ENCODE peak calls at places on chromosomes 7 and 10, in four cellular contexts. One of them, this sample, is unnamed.

GRCh38 chr7:113013761-113014449 is 72.7 kb downstream of the GPR85 start:
- DNase-seq in NCI-H1105: no peak
- DNase-seq in neural crest cell: no peak
- DNase-seq in breast epithelium: no peak
- DNase-seq in this sample: no peak

GRCh38 chr10:3104251-3104918 is 37.0 kb downstream of the PFKP start:
- DNase-seq in breast epithelium: no peak
- DNase-seq in NCI-H1105: no peak
- DNase-seq in neural crest cell: no peak
- DNase-seq in this sample: no peak

GRCh38 chr7:117188949-117189348 is 133.9 kb downstream of the WNT2 start:
- DNase-seq in breast epithelium: no peak
- DNase-seq in NCI-H1105: no peak
- DNase-seq in neural crest cell: no peak
- DNase-seq in this sample: no peak

GRCh38 chr10:11573497-11573896 is 38.0 kb downstream of the USP6NL start:
- DNase-seq in NCI-H1105: no peak
- DNase-seq in neural crest cell: no peak
- DNase-seq in breast epithelium: no peak
- DNase-seq in this sample: no peak

GRCh38 chr10:11186330-11186729 is 168.7 kb downstream of the CELF2 start:
- DNase-seq in NCI-H1105: no peak
- DNase-seq in breast epithelium: no peak
- DNase-seq in neural crest cell: no peak
- DNase-seq in this sample: no peak

GRCh38 chr10:112919721-112920120 is 30.3 kb upstream of the TCF7L2 start:
- DNase-seq in breast epithelium: no peak
- DNase-seq in NCI-H1105: no peak
- DNase-seq in neural crest cell: no peak
- DNase-seq in this sample: no peak

GRCh38 chr7:1489336-1489735 is 14.9 kb downstream of the INTS1 start:
- DNase-seq in neural crest cell: no peak
- DNase-seq in NCI-H1105: no peak
- DNase-seq in breast epithelium: no peak
- DNase-seq in this sample: no peak

GRCh38 chr7:2309889-2310331 is 4.3 kb downstream of the SNX8 start:
- DNase-seq in breast epithelium: peak
- DNase-seq in neural crest cell: no peak
- DNase-seq in NCI-H1105: no peak
- DNase-seq in this sample: peak

GRCh38 chr7:30912986-30913671 is 1.5 kb downstream of the AQP1 start:
- DNase-seq in NCI-H1105: no peak
- DNase-seq in breast epithelium: no peak
- DNase-seq in neural crest cell: no peak
- DNase-seq in this sample: no peak

GRCh38 chr10:128042131-128042610 is 84.1 kb downstream of the MKI67 start:
- DNase-seq in breast epithelium: no peak
- DNase-seq in neural crest cell: no peak
- DNase-seq in NCI-H1105: no peak
- DNase-seq in this sample: no peak

GRCh38 chr7:73504017-73504416 is 18.1 kb downstream of the BAZ1B start:
- DNase-seq in neural crest cell: no peak
- DNase-seq in breast epithelium: no peak
- DNase-seq in NCI-H1105: no peak
- DNase-seq in this sample: no peak

GRCh38 chr10:21217107-21217506 is 308.4 kb downstream of the SKIDA1 start:
- DNase-seq in NCI-H1105: no peak
- DNase-seq in breast epithelium: no peak
- DNase-seq in neural crest cell: no peak
- DNase-seq in this sample: no peak

GRCh38 chr10:86744067-86744725 is 12.2 kb upstream of the BMPR1A start:
- DNase-seq in breast epithelium: no peak
- DNase-seq in neural crest cell: no peak
- DNase-seq in NCI-H1105: no peak
- DNase-seq in this sample: no peak

GRCh38 chr10:33005322-33006282 is 47.6 kb upstream of the ITGB1 start:
- DNase-seq in NCI-H1105: peak
- DNase-seq in neural crest cell: peak
- DNase-seq in breast epithelium: peak
- DNase-seq in this sample: peak

GRCh38 chr7:103990991-103991390 is 1.5 kb upstream of the RELN start:
- DNase-seq in neural crest cell: no peak
- DNase-seq in NCI-H1105: no peak
- DNase-seq in breast epithelium: no peak
- DNase-seq in this sample: no peak

GRCh38 chr10:125773702-125774101 is 1.9 kb downstream of the MMP21 start:
- DNase-seq in breast epithelium: no peak
- DNase-seq in NCI-H1105: no peak
- DNase-seq in neural crest cell: no peak
- DNase-seq in this sample: no peak

GRCh38 chr7:98613601-98614425 is 3.3 kb upstream of the NPTX2 start:
- DNase-seq in neural crest cell: peak
- DNase-seq in breast epithelium: no peak
- DNase-seq in NCI-H1105: no peak
- DNase-seq in this sample: no peak

This sample was measured in iPS DF 19.7.